ENCODE peak calls at places on chromosomes 11 and 22, in five cellular contexts. R is HCT116, C is fibroblast of lung, U is breast epithelium, S is iPS DF 6.9. M is an unnamed sample.

GRCh38 chr11:120622189-120622912 is 110.8 kb downstream of the GRIK4 start:
- DNase-seq in R (no peak), C (peak), U (no peak), S (peak), M (no peak)

GRCh38 chr11:23869673-23870072 is 627.2 kb upstream of the LUZP2 start:
- DNase-seq in R (no peak), C (no peak), U (no peak), S (no peak), M (no peak)

GRCh38 chr22:48752451-48753380 is 1075.0 kb downstream of the BRD1 start:
- DNase-seq in R (no peak), C (no peak), U (no peak), S (no peak), M (no peak)

GRCh38 chr22:22210375-22210774 is 34.2 kb upstream of the VPREB1 start:
- DNase-seq in R (peak), C (peak), U (no peak), S (no peak), M (no peak)

GRCh38 chr11:32962016-32962415 is 53.7 kb upstream of the DEPDC7 start:
- DNase-seq in R (no peak), C (no peak), U (no peak), S (no peak), M (no peak)

GRCh38 chr11:72301486-72301885 is 57.5 kb upstream of the PHOX2A start:
- DNase-seq in R (no peak), C (no peak), U (no peak), S (no peak), M (no peak)

GRCh38 chr11:40291304-40292100 is 1168.0 kb downstream of the LRRC4C start:
- DNase-seq in R (no peak), C (no peak), U (no peak), S (no peak), M (no peak)

GRCh38 chr22:20811971-20812660 is 38.2 kb downstream of the SERPIND1 start:
- DNase-seq in R (no peak), C (no peak), U (no peak), S (no peak), M (no peak)

GRCh38 chr11:1785749-1786261 is 22.1 kb upstream of the CTSD start:
- DNase-seq in R (no peak), C (no peak), U (no peak), S (no peak), M (no peak)

GRCh38 chr22:25564979-25565677 is 653 bp downstream of the GRK3 start:
- DNase-seq in R (no peak), C (no peak), U (peak), S (peak), M (peak)

GRCh38 chr11:126172596-126173038 is 38.8 kb downstream of the RPUSD4 start:
- DNase-seq in R (no peak), C (peak), U (no peak), S (no peak), M (no peak)

GRCh38 chr11:76560219-76560618 is 110.3 kb downstream of the LRRC32 start:
- DNase-seq in R (peak), C (no peak), U (no peak), S (no peak), M (no peak)

GRCh38 chr11:120089036-120090001 is 48.6 kb downstream of the TRIM29 start:
- DNase-seq in R (no peak), C (no peak), U (peak), S (no peak), M (no peak)

GRCh38 chr11:28819741-28820140 is 711.6 kb downstream of the METTL15 start:
- DNase-seq in R (no peak), C (no peak), U (no peak), S (no peak), M (no peak)

GRCh38 chr11:63012450-63013238 is 3.0 kb downstream of the SLC22A8 start:
- DNase-seq in R (no peak), C (no peak), U (no peak), S (no peak), M (no peak)

GRCh38 chr22:43477966-43478365 is 66.2 kb downstream of the MPPED1 start:
- DNase-seq in R (no peak), C (no peak), U (no peak), S (no peak), M (no peak)

GRCh38 chr11:42462558-42463310 is 849.1 kb upstream of the API5 start:
- DNase-seq in R (no peak), C (no peak), U (no peak), S (no peak), M (no peak)

DNA sequence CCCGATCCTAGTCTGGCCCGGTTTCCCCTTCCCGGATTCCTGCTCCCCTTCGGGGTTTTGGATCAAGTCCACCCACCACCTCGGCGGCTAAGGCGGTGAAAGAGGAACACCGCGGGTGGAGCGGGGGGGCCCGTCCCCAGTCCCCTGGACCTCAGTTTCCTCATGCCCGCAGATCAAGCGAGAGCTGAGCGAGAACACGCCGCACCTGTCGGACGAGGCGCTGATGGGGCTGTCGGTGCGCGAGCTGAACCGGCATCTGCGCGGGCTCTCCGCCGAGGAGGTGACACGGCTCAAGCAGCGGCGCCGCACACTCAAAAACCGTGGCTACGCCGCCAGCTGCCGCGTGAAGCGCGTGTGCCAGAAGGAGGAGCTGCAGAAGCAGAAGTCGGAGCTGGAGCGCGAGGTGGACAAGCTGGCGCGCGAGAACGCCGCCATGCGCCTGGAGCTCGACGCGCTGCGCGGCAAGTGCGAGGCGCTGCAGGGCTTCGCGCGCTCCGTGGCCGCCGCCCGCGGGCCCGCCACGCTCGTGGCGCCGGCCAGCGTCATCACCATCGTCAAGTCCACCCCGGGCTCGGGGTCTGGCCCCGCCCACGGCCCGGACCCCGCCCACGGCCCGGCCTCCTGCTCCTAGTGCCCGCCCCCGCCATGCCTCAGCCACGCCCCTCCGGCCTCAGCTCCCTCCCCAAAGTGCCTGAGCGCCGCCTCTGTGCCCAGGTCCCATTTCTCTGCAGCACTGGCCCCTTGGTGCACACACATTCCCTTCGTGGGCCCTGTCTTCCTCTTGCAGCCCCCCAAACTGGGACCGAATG is 12.7 kb downstream of the MAFF start:
- DNase-seq in R (no peak), C (peak), U (peak), S (no peak), M (peak)
- H3K27ac ChIP-seq in R (no peak), C (no peak), U (peak), S (no peak), M (peak)

GRCh38 chr11:46236918-46237247 is 40.6 kb upstream of the CREB3L1 start:
- DNase-seq in R (no peak), C (no peak), U (no peak), S (no peak), M (no peak)
- H3K27ac ChIP-seq in R (peak), C (peak), U (no peak), S (no peak), M (peak)

GRCh38 chr11:64841592-64842365 is 2.7 kb downstream of the CDC42BPG start:
- DNase-seq in R (no peak), C (no peak), U (peak), S (no peak), M (no peak)
- H3K27ac ChIP-seq in R (peak), C (no peak), U (peak), S (no peak), M (no peak)

DNA sequence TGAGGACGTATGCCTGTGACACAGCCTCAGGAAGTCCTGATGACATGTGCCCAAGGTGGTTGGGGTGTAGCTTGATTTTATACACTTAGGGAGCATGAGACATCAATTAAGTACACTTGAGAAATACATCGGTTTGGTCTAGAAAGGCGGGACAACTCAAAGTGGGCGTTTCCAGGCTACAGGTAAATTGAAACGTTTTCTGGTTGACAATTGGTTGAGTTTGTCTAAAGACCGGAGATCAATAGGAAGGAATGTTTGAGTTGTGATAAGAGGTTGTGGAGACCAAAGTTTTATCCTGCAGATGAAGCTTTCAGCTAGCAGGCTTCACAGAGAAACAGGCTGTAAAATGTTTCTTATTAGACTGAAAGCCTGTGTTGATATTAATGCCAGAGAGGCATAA is 6.8 kb downstream of the APOL3 start:
- DNase-seq in R (no peak), C (no peak), U (no peak), S (no peak), M (no peak)
- H3K27ac ChIP-seq in R (no peak), C (no peak), U (peak), S (no peak), M (peak)

GRCh38 chr11:2808850-2809847 is 76.4 kb downstream of the CDKN1C start:
- DNase-seq in R (no peak), C (no peak), U (no peak), S (no peak), M (no peak)
- H3K27ac ChIP-seq in R (no peak), C (no peak), U (peak), S (no peak), M (no peak)

DNA sequence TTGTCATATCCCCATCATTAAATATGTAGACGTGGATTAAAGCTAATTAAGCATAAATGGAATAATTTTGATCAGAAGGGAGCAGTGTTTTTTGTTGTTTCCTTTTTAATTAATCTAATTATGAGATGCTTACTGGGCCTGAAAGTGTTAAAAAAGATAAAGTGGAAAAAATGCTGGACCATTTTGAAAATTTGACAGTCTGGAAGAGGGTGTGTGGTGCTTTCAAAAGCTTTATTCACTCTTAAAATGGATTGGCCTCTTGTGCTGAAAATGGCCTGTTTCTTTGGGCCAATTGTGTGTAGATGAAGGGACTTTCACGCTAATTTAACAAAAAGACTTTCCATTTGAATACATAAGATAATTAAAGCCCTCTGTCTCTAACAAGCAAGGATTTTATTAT is 1.8 kb downstream of the TNRC6B start:
- DNase-seq in R (no peak), C (no peak), U (no peak), S (no peak), M (no peak)
- H3K27ac ChIP-seq in R (no peak), C (peak), U (peak), S (no peak), M (peak)